ENCODE peak calls at places on chromosome 2, in four cellular contexts. N is K562, B is A549, E is right lobe of liver. O is an unnamed sample.

GRCh38 chr2:179180242-179180641 is 84.4 kb downstream of the SESTD1 start:
- DNase-seq in N (no peak), B (no peak), E (no peak), O (no peak)

GRCh38 chr2:201228271-201228911 is 31.9 kb upstream of the CASP8 start:
- DNase-seq in N (no peak), B (no peak), E (no peak), O (no peak)

GRCh38 chr2:238913931-238914647 is 66.2 kb downstream of the TWIST2 start:
- DNase-seq in N (no peak), B (no peak), E (no peak), O (no peak)

GRCh38 chr2:164479460-164479859 is 141.8 kb downstream of the GRB14 start:
- DNase-seq in N (no peak), B (no peak), E (no peak), O (no peak)

GRCh38 chr2:64359892-64360657 is 93.9 kb upstream of the LGALSL start:
- DNase-seq in N (peak), B (peak), E (peak), O (peak)

GRCh38 chr2:3283206-3283605 is 94.4 kb downstream of the EIPR1 start:
- DNase-seq in N (no peak), B (no peak), E (peak), O (no peak)

GRCh38 chr2:45009303-45009927 is at the start of gene SIX2:
- DNase-seq in N (peak), B (peak), E (peak), O (peak)

GRCh38 chr2:148052687-148053086 is 31.8 kb downstream of the MBD5 start:
- DNase-seq in N (no peak), B (no peak), E (no peak), O (no peak)

GRCh38 chr2:15893689-15894325 is 46.5 kb upstream of the MYCN start:
- DNase-seq in N (no peak), B (no peak), E (no peak), O (peak)

GRCh38 chr2:60840880-60841279 is 40.5 kb upstream of the REL start:
- DNase-seq in N (no peak), B (no peak), E (no peak), O (no peak)

GRCh38 chr2:62306751-62307468 is 111.0 kb downstream of the B3GNT2 start:
- DNase-seq in N (no peak), B (no peak), E (no peak), O (peak)

GRCh38 chr2:62302763-62303435 is 107.0 kb downstream of the B3GNT2 start:
- DNase-seq in N (no peak), B (no peak), E (no peak), O (no peak)

GRCh38 chr2:62305421-62306176 is 109.7 kb downstream of the B3GNT2 start:
- DNase-seq in N (peak), B (no peak), E (no peak), O (no peak)

GRCh38 chr2:62303818-62304217 is 107.9 kb downstream of the B3GNT2 start:
- DNase-seq in N (no peak), B (no peak), E (no peak), O (no peak)

DNA sequence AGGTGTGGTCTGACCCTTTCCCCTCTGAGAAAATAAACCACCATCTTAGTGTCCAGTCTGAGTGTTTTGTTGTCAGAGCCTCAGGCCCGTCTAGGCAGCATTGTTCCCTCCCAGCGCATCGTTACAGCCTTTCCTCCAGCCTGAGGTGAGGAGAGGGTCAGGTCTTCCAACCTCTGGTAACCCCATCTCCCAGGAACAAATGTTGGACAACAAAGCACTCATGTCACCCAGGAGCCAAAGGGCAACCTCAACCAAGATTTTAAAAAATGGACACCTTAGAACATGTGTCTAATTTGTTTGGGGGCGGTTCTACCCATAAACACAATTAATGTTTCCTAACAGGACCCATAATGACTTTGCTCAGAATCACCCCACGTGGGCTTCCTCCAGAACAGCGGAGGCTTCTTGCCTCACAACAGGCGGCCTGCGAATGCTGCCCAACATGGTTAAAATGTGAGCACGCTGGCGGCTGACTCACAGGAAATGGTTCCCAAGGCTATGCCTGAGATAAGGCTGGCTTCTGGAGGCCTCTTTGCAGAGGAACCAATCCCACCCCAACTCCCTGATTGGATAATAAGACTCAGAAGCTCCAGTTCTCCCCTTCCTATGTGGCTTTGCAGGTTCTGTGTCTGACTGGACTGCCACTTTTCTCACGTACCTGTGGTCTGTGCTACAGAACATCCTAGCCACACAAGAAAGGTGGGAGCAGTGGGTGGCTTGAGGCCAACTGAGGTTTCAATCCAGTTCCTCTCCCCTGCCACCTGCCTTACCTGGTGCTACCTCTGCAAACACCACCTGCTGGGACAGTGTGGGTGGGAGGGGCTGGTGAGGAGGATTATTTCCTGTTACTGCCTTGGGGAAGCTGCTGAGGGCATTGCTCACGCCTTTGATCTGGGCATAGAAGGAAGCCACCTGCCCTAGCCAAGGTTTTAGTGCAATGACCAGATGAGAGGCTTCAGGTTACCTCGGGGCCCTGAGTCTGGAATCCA is 108.8 kb downstream of the B3GNT2 start:
- DNase-seq in N (peak), B (no peak), E (peak), O (peak)
- TF ChIP-seq POLR2A in N (peak), B (no peak), E (no peak), O (no peak)

DNA sequence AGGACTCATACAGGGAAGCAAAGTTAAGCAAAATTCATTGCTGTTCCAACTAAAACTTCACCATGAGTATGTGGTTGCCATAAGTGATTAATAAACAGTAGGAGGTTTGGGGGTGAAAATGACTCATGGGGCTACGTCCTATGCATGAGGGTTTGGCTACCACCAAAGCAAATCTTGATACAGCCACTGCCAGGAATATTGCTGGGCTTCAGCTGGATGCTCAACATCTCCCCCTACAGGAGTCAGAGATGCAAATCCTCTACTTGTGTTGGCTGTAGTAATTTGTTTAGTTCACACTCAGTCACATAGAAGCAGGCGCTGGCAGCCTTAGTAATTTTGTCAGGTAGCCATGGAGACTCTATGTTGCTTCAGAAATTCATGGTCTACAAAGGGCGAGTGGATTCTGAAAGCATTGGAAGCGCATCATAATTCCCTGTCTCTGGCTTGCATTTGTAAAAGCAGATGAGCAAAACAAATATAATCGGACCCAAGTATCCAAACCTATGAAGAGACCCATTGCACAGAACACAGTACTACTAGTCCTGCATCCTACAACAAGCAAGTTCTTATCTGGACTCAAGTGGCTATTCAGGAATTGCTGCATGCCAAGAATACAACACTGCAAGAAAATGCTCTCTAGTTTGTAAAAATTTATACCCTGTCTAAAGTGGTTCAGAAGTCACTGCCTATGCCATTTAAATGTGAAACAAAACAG is 76.0 kb downstream of the CD28 start:
- DNase-seq in N (peak), B (peak), E (no peak), O (no peak)
- TF ChIP-seq POLR2A in N (no peak), B (no peak), E (no peak), O (no peak)

DNA sequence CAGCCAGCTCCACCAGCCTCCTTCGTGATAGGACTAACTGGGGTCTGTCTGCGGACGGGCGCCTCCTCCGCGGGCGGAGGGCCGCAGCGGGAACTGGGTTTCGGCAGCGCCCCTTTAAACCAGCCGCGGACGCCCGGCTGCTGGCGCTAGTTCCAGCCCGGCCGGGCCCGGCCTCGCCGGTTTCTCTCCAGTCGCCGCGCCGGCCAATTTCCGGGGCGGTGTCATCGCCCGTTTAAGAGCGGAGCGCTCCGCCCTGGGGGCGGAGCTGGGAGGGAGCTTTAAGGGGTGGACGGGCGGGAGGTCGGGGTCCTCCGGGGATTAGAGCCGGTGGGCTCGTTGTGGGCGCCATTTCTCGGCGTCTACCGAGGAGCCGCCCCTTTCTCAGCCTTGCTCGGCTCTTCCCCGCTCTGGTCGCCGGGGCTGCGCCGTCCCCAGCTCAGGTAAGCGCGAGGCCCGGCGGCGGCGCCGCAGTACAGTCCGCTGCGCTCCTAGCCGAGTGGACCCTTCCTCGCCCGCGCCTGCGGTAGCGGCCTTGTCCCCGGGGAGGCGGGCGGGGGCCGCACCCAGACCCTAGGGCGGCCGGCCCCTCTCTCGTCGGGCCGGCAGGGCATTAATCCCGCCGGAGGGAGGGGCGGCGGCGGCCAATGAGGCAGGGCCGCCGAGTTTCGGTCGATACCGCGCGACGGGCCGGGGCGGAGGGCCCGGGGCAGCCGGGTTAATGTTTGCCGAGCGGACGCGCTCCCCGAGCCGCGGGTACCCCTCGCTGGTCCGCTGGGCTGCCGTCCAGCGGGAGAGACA is at the start of gene EPB41L5:
- DNase-seq in N (peak), B (peak), E (peak), O (peak)
- TF ChIP-seq POLR2A in N (peak), B (peak), E (peak), O (peak)

GRCh38 chr2:218569038-218569431 is 396 bp downstream of the CNOT9 start:
- DNase-seq in N (peak), B (peak), E (peak), O (peak)

GRCh38 chr2:218566296-218566695 is 1.9 kb downstream of the USP37 start:
- DNase-seq in N (no peak), B (no peak), E (no peak), O (no peak)

GRCh38 chr2:218569661-218570500 is 1.2 kb downstream of the CNOT9 start:
- DNase-seq in N (peak), B (no peak), E (no peak), O (peak)

GRCh38 chr2:218567797-218568189 is 358 bp downstream of the USP37 start:
- DNase-seq in N (no peak), B (peak), E (no peak), O (no peak)

GRCh38 chr2:218568190-218569037 is at the start of the genes CNOT9 and USP37:
- DNase-seq in N (peak), B (peak), E (peak), O (peak)
- TF ChIP-seq POLR2A in N (peak), B (peak), E (peak), O (peak)

GRCh38 chr2:187550797-187551306 is 3.4 kb downstream of the TFPI start:
- DNase-seq in N (no peak), B (no peak), E (no peak), O (no peak)

GRCh38 chr2:187552959-187553681 is 1.1 kb downstream of the TFPI start:
- DNase-seq in N (peak), B (no peak), E (no peak), O (no peak)

GRCh38 chr2:187554704-187555082 is 458 bp upstream of the TFPI start:
- DNase-seq in N (peak), B (no peak), E (no peak), O (no peak)

GRCh38 chr2:187552381-187552780 is 1.9 kb downstream of the TFPI start:
- DNase-seq in N (no peak), B (no peak), E (no peak), O (no peak)

GRCh38 chr2:187553908-187554703 is at the start of gene TFPI:
- DNase-seq in N (peak), B (no peak), E (peak), O (no peak)
- TF ChIP-seq POLR2A in N (peak), B (no peak), E (peak), O (no peak)

GRCh38 chr2:25273985-25274550 is 67.7 kb downstream of the DNMT3A start:
- DNase-seq in N (no peak), B (no peak), E (no peak), O (no peak)

GRCh38 chr2:25275575-25275965 is 66.2 kb downstream of the DNMT3A start:
- DNase-seq in N (no peak), B (no peak), E (no peak), O (no peak)

GRCh38 chr2:25279091-25279651 is 62.6 kb downstream of the DNMT3A start:
- DNase-seq in N (no peak), B (no peak), E (no peak), O (peak)

GRCh38 chr2:25274868-25275574 is 66.7 kb downstream of the DNMT3A start:
- DNase-seq in N (no peak), B (no peak), E (no peak), O (no peak)

DNA sequence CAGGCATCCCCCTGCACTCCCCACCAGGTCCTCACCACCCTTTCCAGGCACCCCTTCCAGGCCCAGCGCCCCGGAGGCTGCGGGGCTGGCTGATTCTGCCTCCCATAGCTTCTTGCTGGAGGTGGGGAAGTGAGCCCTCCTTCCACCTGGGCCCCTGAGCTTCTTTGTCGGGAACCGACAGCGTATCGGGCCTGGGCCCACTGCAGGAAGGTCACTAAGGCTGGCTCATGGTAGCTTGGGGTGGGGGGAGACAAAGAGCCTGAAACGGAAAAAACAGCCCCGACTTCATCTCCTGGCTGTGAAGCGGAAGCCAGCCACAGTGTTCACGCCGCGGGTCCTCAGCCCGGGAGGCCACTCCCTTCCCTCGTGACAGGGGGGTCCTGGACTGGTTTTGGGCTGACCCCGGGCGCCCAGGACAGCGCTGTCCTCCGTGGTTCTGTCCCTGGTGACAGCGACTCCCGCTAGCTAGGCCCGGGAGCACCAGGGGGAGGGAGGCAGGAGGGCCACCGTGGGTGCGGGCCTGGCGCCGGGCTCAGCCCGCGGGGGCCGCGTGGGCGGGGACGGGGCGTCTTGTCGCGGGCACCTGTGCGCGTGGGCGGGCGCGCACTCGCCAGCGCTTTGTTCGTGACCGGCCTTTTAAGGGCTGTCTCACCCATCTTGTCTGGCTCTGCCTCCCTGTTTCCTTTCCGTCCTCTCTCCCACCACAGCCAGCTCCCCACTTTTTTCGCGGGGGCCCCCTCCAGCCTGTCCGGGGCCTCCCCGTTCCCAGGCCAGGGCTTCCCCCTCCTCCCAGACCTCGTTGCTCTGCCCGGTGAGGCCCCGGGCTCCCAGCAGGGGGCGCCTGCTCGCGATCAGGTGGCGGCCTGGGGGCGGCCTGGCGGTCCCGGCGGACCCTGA is 64.9 kb downstream of the DNMT3A start:
- DNase-seq in N (peak), B (peak), E (no peak), O (no peak)
- TF ChIP-seq POLR2A in N (no peak), B (no peak), E (no peak), O (no peak)

GRCh38 chr2:240566203-240567136 is 1.8 kb upstream of the RNPEPL1 start:
- DNase-seq in N (peak), B (no peak), E (peak), O (peak)
- TF ChIP-seq POLR2A in N (peak), B (peak), E (peak), O (peak)

DNA sequence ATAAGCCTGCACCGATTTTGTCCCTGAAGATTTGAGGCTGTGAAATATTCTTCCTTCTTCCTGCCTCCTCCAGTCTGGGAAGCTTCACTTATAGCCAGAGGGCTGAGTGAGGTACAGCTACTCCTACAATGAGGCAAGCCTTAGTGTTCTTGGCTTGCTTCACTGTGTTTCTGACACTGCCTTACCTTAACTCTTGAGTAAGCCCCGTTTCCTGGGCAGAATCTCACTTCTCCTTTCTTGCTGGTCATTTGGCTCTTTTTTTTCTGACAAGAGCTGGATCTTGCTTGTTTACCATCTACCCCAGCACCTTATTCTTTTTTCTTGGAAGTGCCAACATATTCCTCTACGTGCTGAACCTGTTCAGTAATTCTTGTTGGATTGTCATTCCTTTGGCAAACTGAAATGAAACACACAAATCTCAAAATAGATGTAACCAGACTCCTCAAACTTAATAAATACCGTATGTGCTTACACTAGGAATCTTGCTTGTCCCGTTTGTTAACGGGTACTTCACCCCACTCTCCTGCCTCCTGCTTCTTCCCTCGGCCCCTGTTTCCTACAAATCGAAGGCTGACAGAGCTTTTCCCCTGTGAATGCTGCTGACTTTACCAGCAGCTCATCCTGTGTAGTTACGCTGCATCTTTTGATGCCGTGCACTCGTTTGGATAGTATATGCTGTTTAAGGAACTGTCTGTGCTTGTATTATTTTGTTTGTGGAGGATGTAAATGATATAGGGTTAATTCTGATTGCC is 132.1 kb downstream of the FMNL2 start:
- DNase-seq in N (no peak), B (no peak), E (no peak), O (peak)
- TF ChIP-seq POLR2A in N (no peak), B (no peak), E (no peak), O (peak)

O was measured in prostate gland.